ENCODE peak calls at places on chromosomes 2 and 18, in ten cellular contexts. One of them, this sample, is unnamed.

GRCh38 chr2:175227382-175227781 is 45.9 kb upstream of the ATP5MC3 start:
- ATAC-seq in body of pancreas: no peak
- ATAC-seq in K562: no peak
- ATAC-seq in heart right ventricle: no peak
- ATAC-seq in upper lobe of right lung: no peak
- ATAC-seq in Panc1: no peak
- ATAC-seq in A549: no peak
- ATAC-seq in CD4-positive, alpha-beta T cell: no peak
- ATAC-seq in natural killer cell: peak; percentile 54
- ATAC-seq in lung: no peak
- ATAC-seq in this sample: no peak

GRCh38 chr2:101223814-101224231 is 28.9 kb upstream of the CNOT11 start:
- ATAC-seq in body of pancreas: no peak
- ATAC-seq in K562: peak; percentile 27
- ATAC-seq in heart right ventricle: no peak
- ATAC-seq in upper lobe of right lung: peak; percentile 70
- ATAC-seq in Panc1: peak; percentile 27
- ATAC-seq in A549: no peak
- ATAC-seq in CD4-positive, alpha-beta T cell: peak; percentile 94
- ATAC-seq in natural killer cell: peak; percentile 92
- ATAC-seq in lung: no peak
- ATAC-seq in this sample: no peak

GRCh38 chr18:57003342-57003741 is 143.5 kb upstream of the BOD1L2 start:
- ATAC-seq in body of pancreas: no peak
- ATAC-seq in K562: no peak
- ATAC-seq in heart right ventricle: no peak
- ATAC-seq in upper lobe of right lung: no peak
- ATAC-seq in Panc1: no peak
- ATAC-seq in A549: no peak
- ATAC-seq in CD4-positive, alpha-beta T cell: no peak
- ATAC-seq in natural killer cell: no peak
- ATAC-seq in lung: no peak
- ATAC-seq in this sample: no peak

GRCh38 chr18:36195427-36196122 is 8.3 kb downstream of the MOCOS start:
- ATAC-seq in body of pancreas: no peak
- ATAC-seq in K562: peak; percentile 6
- ATAC-seq in heart right ventricle: peak; percentile 30
- ATAC-seq in upper lobe of right lung: peak; percentile 14
- ATAC-seq in Panc1: no peak
- ATAC-seq in A549: no peak
- ATAC-seq in CD4-positive, alpha-beta T cell: no peak
- ATAC-seq in natural killer cell: no peak
- ATAC-seq in lung: no peak
- ATAC-seq in this sample: no peak

GRCh38 chr18:72762505-72763122 is 105.2 kb downstream of the NETO1 start:
- ATAC-seq in body of pancreas: peak; percentile 68
- ATAC-seq in K562: peak; percentile 34
- ATAC-seq in heart right ventricle: no peak
- ATAC-seq in upper lobe of right lung: peak; percentile 71
- ATAC-seq in Panc1: no peak
- ATAC-seq in A549: peak; percentile 63
- ATAC-seq in CD4-positive, alpha-beta T cell: no peak
- ATAC-seq in natural killer cell: no peak
- ATAC-seq in lung: no peak
- ATAC-seq in this sample: no peak

GRCh38 chr2:47811668-47812067 is 28.7 kb downstream of the MSH6 start:
- ATAC-seq in body of pancreas: no peak
- ATAC-seq in K562: no peak
- ATAC-seq in heart right ventricle: no peak
- ATAC-seq in upper lobe of right lung: no peak
- ATAC-seq in Panc1: peak; percentile 35
- ATAC-seq in A549: peak; percentile 34
- ATAC-seq in CD4-positive, alpha-beta T cell: no peak
- ATAC-seq in natural killer cell: no peak
- ATAC-seq in lung: no peak
- ATAC-seq in this sample: no peak

GRCh38 chr2:223069465-223069864 is 17.5 kb downstream of the KCNE4 start:
- ATAC-seq in body of pancreas: no peak
- ATAC-seq in K562: no peak
- ATAC-seq in heart right ventricle: no peak
- ATAC-seq in upper lobe of right lung: no peak
- ATAC-seq in Panc1: no peak
- ATAC-seq in A549: no peak
- ATAC-seq in CD4-positive, alpha-beta T cell: no peak
- ATAC-seq in natural killer cell: no peak
- ATAC-seq in lung: no peak
- ATAC-seq in this sample: no peak

GRCh38 chr2:41353060-41353459 is 694.8 kb upstream of the PKDCC start:
- ATAC-seq in body of pancreas: no peak
- ATAC-seq in K562: no peak
- ATAC-seq in heart right ventricle: no peak
- ATAC-seq in upper lobe of right lung: no peak
- ATAC-seq in Panc1: no peak
- ATAC-seq in A549: no peak
- ATAC-seq in CD4-positive, alpha-beta T cell: no peak
- ATAC-seq in natural killer cell: no peak
- ATAC-seq in lung: no peak
- ATAC-seq in this sample: no peak

GRCh38 chr18:27473359-27473758 is 288.3 kb upstream of the CHST9 start:
- ATAC-seq in body of pancreas: peak; percentile 88
- ATAC-seq in K562: no peak
- ATAC-seq in heart right ventricle: no peak
- ATAC-seq in upper lobe of right lung: no peak
- ATAC-seq in Panc1: no peak
- ATAC-seq in A549: no peak
- ATAC-seq in CD4-positive, alpha-beta T cell: no peak
- ATAC-seq in natural killer cell: no peak
- ATAC-seq in lung: no peak
- ATAC-seq in this sample: no peak

GRCh38 chr2:8310557-8311455 is 371.1 kb upstream of the ID2 start:
- ATAC-seq in body of pancreas: no peak
- ATAC-seq in K562: no peak
- ATAC-seq in heart right ventricle: no peak
- ATAC-seq in upper lobe of right lung: peak; percentile 79
- ATAC-seq in Panc1: no peak
- ATAC-seq in A549: no peak
- ATAC-seq in CD4-positive, alpha-beta T cell: peak; percentile 64
- ATAC-seq in natural killer cell: peak; percentile 68
- ATAC-seq in lung: no peak
- ATAC-seq in this sample: no peak

GRCh38 chr18:50709215-50709614 is 110.6 kb downstream of the MRO start:
- ATAC-seq in body of pancreas: no peak
- ATAC-seq in K562: no peak
- ATAC-seq in heart right ventricle: no peak
- ATAC-seq in upper lobe of right lung: no peak
- ATAC-seq in Panc1: no peak
- ATAC-seq in A549: no peak
- ATAC-seq in CD4-positive, alpha-beta T cell: no peak
- ATAC-seq in natural killer cell: no peak
- ATAC-seq in lung: no peak
- ATAC-seq in this sample: no peak

GRCh38 chr2:205405194-205405593 is 277.1 kb upstream of the NRP2 start:
- ATAC-seq in body of pancreas: no peak
- ATAC-seq in K562: no peak
- ATAC-seq in heart right ventricle: peak; percentile 52
- ATAC-seq in upper lobe of right lung: no peak
- ATAC-seq in Panc1: no peak
- ATAC-seq in A549: no peak
- ATAC-seq in CD4-positive, alpha-beta T cell: no peak
- ATAC-seq in natural killer cell: no peak
- ATAC-seq in lung: no peak
- ATAC-seq in this sample: no peak

DNA sequence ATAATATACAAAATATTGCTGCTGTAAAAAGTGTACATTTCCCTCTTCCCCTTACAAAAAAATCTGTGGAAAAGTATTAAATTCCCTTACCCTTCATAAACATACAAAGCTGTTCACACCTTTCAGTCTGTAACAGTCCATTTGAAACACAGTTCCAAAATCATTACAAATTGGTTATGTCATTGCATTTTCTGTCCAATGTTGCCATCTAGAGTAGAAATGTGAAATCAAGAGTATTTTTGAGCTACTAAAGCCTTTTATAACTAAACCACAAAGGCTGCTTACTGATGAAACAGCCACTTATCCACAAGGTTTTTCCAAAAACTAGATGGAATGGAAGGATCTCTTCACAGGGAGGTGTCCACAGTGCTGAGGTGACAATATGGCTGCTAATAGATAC is 72.5 kb downstream of the SS18 start:
- ATAC-seq in body of pancreas: no peak
- ATAC-seq in K562: peak; percentile 38
- ATAC-seq in heart right ventricle: no peak
- ATAC-seq in upper lobe of right lung: no peak
- ATAC-seq in Panc1: no peak
- ATAC-seq in A549: no peak
- ATAC-seq in CD4-positive, alpha-beta T cell: no peak
- ATAC-seq in natural killer cell: no peak
- ATAC-seq in lung: no peak
- ATAC-seq in this sample: no peak
- TF ChIP-seq CTCF in body of pancreas: no peak
- TF ChIP-seq CTCF in K562: no peak
- TF ChIP-seq CTCF in heart right ventricle: no peak
- TF ChIP-seq CTCF in upper lobe of right lung: no peak
- TF ChIP-seq CTCF in Panc1: no peak
- TF ChIP-seq CTCF in A549: no peak
- TF ChIP-seq CTCF in CD4-positive, alpha-beta T cell: no peak
- TF ChIP-seq CTCF in natural killer cell: no peak
- TF ChIP-seq CTCF in lung: no peak
- TF ChIP-seq CTCF in this sample: no peak

GRCh38 chr2:28415010-28415409 is 22.4 kb downstream of the FOSL2 start:
- ATAC-seq in body of pancreas: no peak
- ATAC-seq in K562: peak; percentile 35
- ATAC-seq in heart right ventricle: peak; percentile 13
- ATAC-seq in upper lobe of right lung: no peak
- ATAC-seq in Panc1: no peak
- ATAC-seq in A549: peak; percentile 1
- ATAC-seq in CD4-positive, alpha-beta T cell: no peak
- ATAC-seq in natural killer cell: no peak
- ATAC-seq in lung: peak; percentile 6
- ATAC-seq in this sample: peak; percentile 33

GRCh38 chr2:28413152-28413895 is 20.7 kb downstream of the FOSL2 start:
- ATAC-seq in body of pancreas: no peak
- ATAC-seq in K562: peak; percentile 70
- ATAC-seq in heart right ventricle: peak; percentile 47
- ATAC-seq in upper lobe of right lung: peak; percentile 33
- ATAC-seq in Panc1: peak; percentile 78
- ATAC-seq in A549: peak; percentile 63
- ATAC-seq in CD4-positive, alpha-beta T cell: no peak
- ATAC-seq in natural killer cell: peak; percentile 43
- ATAC-seq in lung: no peak
- ATAC-seq in this sample: no peak

GRCh38 chr2:28414583-28414982 is 21.9 kb downstream of the FOSL2 start:
- ATAC-seq in body of pancreas: no peak
- ATAC-seq in K562: no peak
- ATAC-seq in heart right ventricle: no peak
- ATAC-seq in upper lobe of right lung: no peak
- ATAC-seq in Panc1: no peak
- ATAC-seq in A549: no peak
- ATAC-seq in CD4-positive, alpha-beta T cell: no peak
- ATAC-seq in natural killer cell: no peak
- ATAC-seq in lung: no peak
- ATAC-seq in this sample: no peak

GRCh38 chr2:28413896-28414290 is 21.2 kb downstream of the FOSL2 start:
- ATAC-seq in body of pancreas: no peak
- ATAC-seq in K562: no peak
- ATAC-seq in heart right ventricle: peak; percentile 7
- ATAC-seq in upper lobe of right lung: no peak
- ATAC-seq in Panc1: no peak
- ATAC-seq in A549: peak; percentile 6
- ATAC-seq in CD4-positive, alpha-beta T cell: no peak
- ATAC-seq in natural killer cell: no peak
- ATAC-seq in lung: no peak
- ATAC-seq in this sample: no peak

GRCh38 chr2:28415715-28416114 is 23.1 kb downstream of the FOSL2 start:
- ATAC-seq in body of pancreas: no peak
- ATAC-seq in K562: no peak
- ATAC-seq in heart right ventricle: no peak
- ATAC-seq in upper lobe of right lung: no peak
- ATAC-seq in Panc1: no peak
- ATAC-seq in A549: no peak
- ATAC-seq in CD4-positive, alpha-beta T cell: no peak
- ATAC-seq in natural killer cell: no peak
- ATAC-seq in lung: no peak
- ATAC-seq in this sample: no peak
- TF ChIP-seq CTCF in body of pancreas: no peak
- TF ChIP-seq CTCF in K562: no peak
- TF ChIP-seq CTCF in heart right ventricle: no peak
- TF ChIP-seq CTCF in upper lobe of right lung: no peak
- TF ChIP-seq CTCF in Panc1: no peak
- TF ChIP-seq CTCF in A549: no peak
- TF ChIP-seq CTCF in CD4-positive, alpha-beta T cell: no peak
- TF ChIP-seq CTCF in natural killer cell: no peak
- TF ChIP-seq CTCF in lung: no peak
- TF ChIP-seq CTCF in this sample: no peak

GRCh38 chr2:55048514-55048924 is 1.7 kb downstream of the RTN4 start:
- ATAC-seq in body of pancreas: no peak
- ATAC-seq in K562: peak; percentile 16
- ATAC-seq in heart right ventricle: no peak
- ATAC-seq in upper lobe of right lung: no peak
- ATAC-seq in Panc1: no peak
- ATAC-seq in A549: no peak
- ATAC-seq in CD4-positive, alpha-beta T cell: no peak
- ATAC-seq in natural killer cell: no peak
- ATAC-seq in lung: no peak
- ATAC-seq in this sample: no peak
- TF ChIP-seq CTCF in body of pancreas: no peak
- TF ChIP-seq CTCF in K562: peak; percentile 24
- TF ChIP-seq CTCF in heart right ventricle: no peak
- TF ChIP-seq CTCF in upper lobe of right lung: no peak
- TF ChIP-seq CTCF in Panc1: no peak
- TF ChIP-seq CTCF in A549: no peak
- TF ChIP-seq CTCF in CD4-positive, alpha-beta T cell: no peak
- TF ChIP-seq CTCF in natural killer cell: no peak
- TF ChIP-seq CTCF in lung: no peak
- TF ChIP-seq CTCF in this sample: no peak

DNA sequence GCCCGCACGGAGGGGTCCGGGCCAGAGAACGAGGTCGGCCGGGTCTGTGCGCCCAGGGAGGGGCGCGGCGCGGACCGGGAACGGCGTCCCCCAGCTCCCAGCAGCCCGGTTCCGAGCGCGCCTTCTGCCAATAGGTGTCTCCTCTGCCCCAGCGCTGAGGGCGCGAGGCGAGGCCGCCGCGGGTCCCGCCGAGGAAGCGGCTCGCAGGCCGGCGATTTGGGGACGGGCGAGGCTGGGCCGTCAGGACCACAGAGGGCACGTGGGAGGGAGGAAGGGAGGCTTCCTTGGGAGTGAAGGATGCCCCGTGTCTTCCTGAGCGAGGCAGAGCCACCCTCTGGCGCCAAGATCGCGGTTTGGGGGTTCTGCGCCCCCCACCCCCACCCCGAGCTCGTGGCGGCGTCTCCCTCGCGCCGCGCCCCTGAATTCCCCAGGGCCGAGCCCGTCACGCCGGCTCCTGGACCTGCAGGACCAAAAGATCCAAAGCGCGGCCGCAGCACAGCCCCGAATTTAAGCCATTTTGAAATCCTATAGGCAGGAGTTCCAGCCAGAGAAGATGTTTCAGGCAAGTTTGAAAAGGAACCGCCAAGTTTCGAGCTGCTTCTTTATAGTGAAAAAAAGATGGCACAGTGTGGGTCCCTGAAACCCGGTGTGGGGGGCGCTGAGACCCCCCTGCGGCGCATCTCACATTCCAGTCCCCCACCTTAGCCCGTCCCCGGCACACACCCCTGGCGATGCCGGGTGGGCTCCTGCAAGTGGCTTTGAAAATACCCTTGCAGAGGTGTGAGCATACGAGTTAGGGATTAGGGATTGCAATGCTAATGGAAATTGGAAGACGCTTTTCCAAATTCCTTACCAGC is 929 bp downstream of the NFATC1 start:
- ATAC-seq in body of pancreas: no peak
- ATAC-seq in K562: peak; percentile 42
- ATAC-seq in heart right ventricle: no peak
- ATAC-seq in upper lobe of right lung: no peak
- ATAC-seq in Panc1: peak; percentile 59
- ATAC-seq in A549: peak; percentile 57
- ATAC-seq in CD4-positive, alpha-beta T cell: no peak
- ATAC-seq in natural killer cell: no peak
- ATAC-seq in lung: no peak
- ATAC-seq in this sample: peak; percentile 10
- TF ChIP-seq CTCF in body of pancreas: no peak
- TF ChIP-seq CTCF in K562: peak; percentile 31
- TF ChIP-seq CTCF in heart right ventricle: no peak
- TF ChIP-seq CTCF in upper lobe of right lung: no peak
- TF ChIP-seq CTCF in Panc1: no peak
- TF ChIP-seq CTCF in A549: peak; percentile 26
- TF ChIP-seq CTCF in CD4-positive, alpha-beta T cell: peak; percentile 28
- TF ChIP-seq CTCF in natural killer cell: no peak
- TF ChIP-seq CTCF in lung: peak; percentile 8
- TF ChIP-seq CTCF in this sample: no peak

This sample was measured in gastroesophageal sphincter.